ENCODE peak calls at places on chromosome 10, in five cellular contexts. N is lower leg skin, K is Panc1, Y is GM12865, S is kidney epithelial cell. U is an unnamed sample.

GRCh38 chr10:122435212-122435827 is 19.1 kb upstream of the ARMS2 start:
- DNase-seq in S (no peak), N (no peak), K (peak), Y (peak), U (peak)

GRCh38 chr10:131982185-131982756 is 548 bp upstream of the BNIP3 start:
- DNase-seq in Y (no peak), S (no peak), N (no peak), K (no peak), U (no peak)

GRCh38 chr10:60704480-60704879 is 73.8 kb upstream of the CDK1 start:
- DNase-seq in S (no peak), N (no peak), Y (no peak), K (no peak), U (no peak)

GRCh38 chr10:11823122-11823988 is at the start of gene PROSER2:
- DNase-seq in S (no peak), K (no peak), N (no peak), Y (peak), U (no peak)

GRCh38 chr10:1272762-1273161 is 216.6 kb downstream of the WDR37 start:
- DNase-seq in Y (no peak), S (no peak), N (peak), K (no peak), U (no peak)

GRCh38 chr10:71776528-71776927 is 3.2 kb upstream of the VSIR start:
- DNase-seq in K (no peak), Y (no peak), N (no peak), S (no peak), U (no peak)

GRCh38 chr10:25047088-25047487 is 30.7 kb downstream of the THNSL1 start:
- DNase-seq in Y (no peak), S (no peak), N (no peak), K (no peak), U (no peak)

GRCh38 chr10:15515207-15515606 is 144.1 kb upstream of the FAM171A1 start:
- DNase-seq in K (no peak), Y (no peak), N (no peak), S (no peak), U (peak)

GRCh38 chr10:47421057-47421952 is 37.2 kb upstream of the ZNF488 start:
- DNase-seq in S (no peak), Y (no peak), K (no peak), N (peak), U (no peak)

GRCh38 chr10:33483124-33483794 is 148.8 kb upstream of the NRP1 start:
- DNase-seq in N (no peak), K (no peak), S (no peak), Y (peak), U (no peak)

GRCh38 chr10:34407227-34407626 is 407.9 kb downstream of the PARD3 start:
- DNase-seq in N (no peak), K (no peak), S (no peak), Y (peak), U (no peak)

GRCh38 chr10:102997998-102998397 is 79.9 kb downstream of the CNNM2 start:
- DNase-seq in Y (peak), S (no peak), K (no peak), N (no peak), U (no peak)

GRCh38 chr10:4190876-4191275 is 405.9 kb upstream of the KLF6 start:
- DNase-seq in N (no peak), S (no peak), Y (no peak), K (no peak), U (no peak)

GRCh38 chr10:963613-964012 is 24.6 kb upstream of the GTPBP4 start:
- DNase-seq in K (no peak), S (no peak), Y (no peak), N (no peak), U (no peak)

GRCh38 chr10:76555271-76555670 is 1082.3 kb downstream of the KCNMA1 start:
- DNase-seq in Y (no peak), N (no peak), S (no peak), K (no peak), U (no peak)

GRCh38 chr10:15461353-15462108 is 90.4 kb upstream of the FAM171A1 start:
- DNase-seq in N (no peak), K (no peak), S (no peak), Y (peak), U (no peak)

GRCh38 chr10:130750441-130750840 is 561.1 kb downstream of the TCERG1L start:
- DNase-seq in N (peak), Y (no peak), S (no peak), K (no peak), U (no peak)

GRCh38 chr10:79345241-79346011 is 1.8 kb upstream of the PPIF start:
- DNase-seq in K (no peak), Y (no peak), S (no peak), N (peak), U (no peak)

GRCh38 chr10:110860576-110861241 is 11.0 kb upstream of the PDCD4 start:
- DNase-seq in S (no peak), N (peak), Y (peak), K (no peak), U (no peak)

GRCh38 chr10:25261571-25261970 is 86.8 kb downstream of the GPR158 start:
- DNase-seq in S (no peak), Y (no peak), K (no peak), N (no peak), U (no peak)

GRCh38 chr10:107583974-107584373 is 419.5 kb upstream of the SORCS1 start:
- DNase-seq in S (no peak), K (no peak), Y (no peak), N (no peak), U (no peak)

GRCh38 chr10:100824886-100825285 is 79.5 kb downstream of the PAX2 start:
- DNase-seq in N (no peak), K (no peak), Y (no peak), S (no peak), U (no peak)

GRCh38 chr10:127735723-127736221 is 1.2 kb upstream of the FOXI2 start:
- DNase-seq in N (no peak), Y (no peak), S (no peak), K (no peak), U (no peak)
- H3K4me3 ChIP-seq in N (no peak), Y (no peak), S (no peak), K (no peak), U (no peak)

DNA sequence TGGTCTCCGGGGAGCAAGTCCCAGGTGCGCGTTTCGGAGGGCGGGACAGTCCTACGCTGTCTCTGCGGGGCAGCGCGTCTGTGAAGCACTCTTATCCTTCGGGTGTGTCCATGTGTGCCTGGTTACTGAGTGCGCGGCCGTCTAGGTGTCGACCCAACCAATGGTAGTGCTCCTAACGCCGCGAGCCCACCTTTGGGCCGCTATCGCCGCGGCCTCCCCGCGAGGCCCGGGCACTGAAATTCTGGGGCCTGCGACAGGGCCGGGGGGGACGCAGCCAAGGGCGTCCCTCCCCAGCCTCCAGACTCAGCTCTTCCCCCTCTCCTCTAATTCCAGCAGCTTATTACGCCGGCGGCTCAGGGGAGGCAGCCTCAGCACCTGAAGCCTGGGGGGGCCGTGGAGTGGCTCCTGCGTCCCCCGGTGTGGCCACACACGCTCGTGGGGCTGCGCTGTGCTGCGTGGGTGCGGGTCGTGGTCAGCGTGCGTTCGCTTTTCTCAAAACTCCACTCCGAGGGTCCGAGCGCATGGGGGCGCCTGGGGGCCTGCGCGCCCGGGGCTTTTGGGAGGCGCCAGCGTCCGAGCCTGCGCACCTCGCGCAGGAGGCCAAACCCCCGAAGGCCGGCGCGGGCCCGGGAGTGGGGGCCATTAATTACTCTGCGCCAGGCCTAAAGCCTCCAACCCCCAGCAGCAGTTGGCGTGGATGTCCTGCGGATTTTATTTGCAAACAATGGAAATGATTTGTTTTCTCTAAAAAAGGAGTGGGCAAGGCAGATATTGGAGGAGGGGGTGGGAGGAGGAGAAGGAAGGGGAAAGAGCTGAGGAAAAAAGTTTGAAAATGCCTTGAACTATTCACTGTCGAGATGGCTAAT is 3.0 kb upstream of the ZNF503 start:
- DNase-seq in S (no peak), K (no peak), N (no peak), Y (no peak), U (no peak)
- TF ChIP-seq CTCF in S (no peak), K (peak), N (no peak), Y (no peak), U (no peak)

GRCh38 chr10:13360587-13360986 is 12.5 kb upstream of the SEPHS1 start:
- DNase-seq in N (no peak), Y (no peak), S (no peak), K (no peak), U (no peak)
- H3K4me3 ChIP-seq in N (no peak), Y (no peak), S (no peak), K (no peak), U (no peak)

GRCh38 chr10:91296471-91296870 is 76.0 kb downstream of the PCGF5 start:
- DNase-seq in Y (peak), N (no peak), K (no peak), S (no peak), U (peak)
- TF ChIP-seq CTCF in Y (peak), N (no peak), K (peak), S (peak), U (peak)

GRCh38 chr10:95416270-95416669 is 125.5 kb upstream of the PDLIM1 start:
- DNase-seq in S (no peak), K (no peak), N (no peak), Y (no peak), U (no peak)
- H3K4me3 ChIP-seq in S (no peak), K (no peak), N (no peak), Y (no peak), U (no peak)

GRCh38 chr10:68897336-68897741 is 3.8 kb upstream of the DDX50 start:
- DNase-seq in Y (peak), S (peak), N (no peak), K (peak), U (peak)
- TF ChIP-seq CTCF in Y (peak), S (peak), N (no peak), K (no peak), U (peak)

U was measured in LNCaP clone FGC.